ENCODE peak calls at places on chromosomes 12 and 14, in seven cellular contexts. H is HCT116, X is A549, L is HepG2, N is GM12878, E is IMR-90, I is K562. B is an unnamed sample.

GRCh38 chr12:131592972-131593371 is 117.9 kb upstream of the SFSWAP start:
- DNase-seq in N (peak), E (no peak), I (no peak), X (no peak), L (no peak), H (no peak), B (no peak)

GRCh38 chr14:99481745-99482099 is 513 bp downstream of the CCNK start:
- DNase-seq in X (peak), N (no peak), H (no peak), I (peak), E (peak), L (no peak), B (no peak)

GRCh38 chr14:95233702-95234241 is 76.4 kb upstream of the DICER1 start:
- DNase-seq in N (peak), X (no peak), L (no peak), E (no peak), I (no peak), H (no peak), B (no peak)

GRCh38 chr14:55457496-55457895 is 17.1 kb upstream of the TBPL2 start:
- DNase-seq in X (no peak), N (no peak), H (no peak), E (no peak), L (no peak), I (no peak), B (no peak)

GRCh38 chr12:122354958-122355641 is 67.4 kb downstream of the CLIP1 start:
- DNase-seq in H (no peak), L (no peak), N (no peak), X (no peak), I (no peak), E (no peak), B (no peak)

GRCh38 chr12:132154941-132155770 is 10.9 kb downstream of the NOC4L start:
- DNase-seq in L (no peak), I (no peak), X (peak), N (no peak), E (no peak), H (no peak), B (no peak)

GRCh38 chr12:45327823-45328383 is 112.0 kb downstream of the ANO6 start:
- DNase-seq in N (no peak), E (peak), H (no peak), X (no peak), L (no peak), I (no peak), B (no peak)

GRCh38 chr14:78010688-78011087 is 159.5 kb upstream of the NRXN3 start:
- DNase-seq in I (no peak), N (no peak), X (no peak), H (no peak), L (no peak), E (peak), B (no peak)

GRCh38 chr14:21987937-21988336 is 314.3 kb upstream of the OR4E1 start:
- DNase-seq in X (peak), H (peak), N (no peak), L (peak), I (peak), E (peak), B (peak)

GRCh38 chr14:24332094-24332983 is 2.5 kb downstream of the ADCY4 start:
- DNase-seq in L (peak), E (peak), N (peak), X (peak), I (peak), H (no peak), B (peak)

GRCh38 chr12:103561174-103561573 is 25.9 kb upstream of the STAB2 start:
- DNase-seq in E (no peak), I (no peak), H (no peak), X (peak), L (no peak), N (no peak), B (no peak)

GRCh38 chr12:114759635-114760034 is 75.7 kb upstream of the TBX3 start:
- DNase-seq in X (no peak), E (no peak), I (no peak), H (no peak), L (no peak), N (no peak), B (no peak)

GRCh38 chr12:44117368-44117767 is 281.5 kb downstream of the TMEM117 start:
- DNase-seq in X (no peak), L (no peak), N (no peak), E (peak), H (no peak), I (no peak), B (no peak)
- TF ChIP-seq RAD21 in X (no peak), L (no peak), N (no peak), E (no peak), H (no peak), I (no peak), B (no peak)

GRCh38 chr12:113333111-113333750 is 1.7 kb downstream of the SLC8B1 start:
- DNase-seq in N (no peak), I (no peak), E (no peak), X (no peak), L (no peak), H (no peak), B (no peak)
- H3K4me3 ChIP-seq in N (peak), I (peak), E (no peak), X (no peak), L (no peak), H (peak), B (no peak)

GRCh38 chr12:53052419-53053222 is 2.8 kb downstream of the TNS2 start:
- DNase-seq in X (peak), I (no peak), N (no peak), L (no peak), H (no peak), E (peak), B (no peak)

GRCh38 chr12:53051881-53052412 is 2.1 kb downstream of the TNS2 start:
- DNase-seq in L (no peak), H (no peak), I (no peak), E (no peak), N (no peak), X (no peak), B (no peak)

GRCh38 chr12:53049582-53050318 is at the start of gene TNS2:
- DNase-seq in X (peak), N (no peak), L (peak), E (peak), I (peak), H (no peak), B (peak)

GRCh38 chr12:53050426-53051057 is 677 bp downstream of the TNS2 start:
- DNase-seq in E (no peak), X (no peak), I (no peak), L (no peak), H (no peak), N (no peak), B (no peak)

DNA sequence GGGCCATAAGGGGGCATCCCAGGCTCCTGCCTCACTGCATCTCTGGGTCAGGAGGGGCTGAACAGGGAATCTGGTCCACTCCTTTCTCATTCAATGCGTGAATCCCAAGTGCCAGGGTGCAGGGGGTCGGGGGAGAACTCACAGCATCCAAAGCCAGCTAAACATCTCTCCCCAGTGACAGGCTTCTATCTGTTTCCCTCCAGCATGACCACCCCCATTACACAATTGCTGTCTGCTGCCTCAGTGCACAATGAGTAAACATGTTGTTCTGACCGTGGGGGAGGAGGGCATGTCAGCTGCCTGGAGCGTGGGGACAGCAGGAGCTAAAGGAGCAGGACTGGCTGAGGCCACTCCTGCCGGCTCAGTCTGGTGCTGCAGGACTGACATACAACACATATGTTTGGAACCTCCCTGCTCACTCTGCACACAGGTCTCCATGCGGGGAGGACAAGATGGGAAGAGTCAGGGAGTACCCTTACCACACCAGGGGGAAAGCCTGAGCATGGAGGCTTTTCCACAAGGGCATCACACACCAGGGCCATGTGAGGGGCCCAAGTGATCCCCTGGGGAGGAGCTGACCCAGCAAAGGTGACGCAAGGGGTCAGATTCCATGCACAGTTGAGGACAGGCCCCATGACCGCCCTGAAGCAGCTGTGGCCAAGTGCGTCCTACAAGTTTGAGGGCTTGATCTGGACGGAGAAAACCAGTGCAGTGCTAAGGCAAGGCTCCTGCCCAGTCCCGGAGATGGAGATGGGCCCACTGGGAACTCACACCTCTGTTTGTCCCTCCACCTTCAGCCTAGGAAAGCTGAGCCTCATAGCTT is 1.4 kb downstream of the TNS2 start:
- DNase-seq in E (peak), X (peak), I (peak), N (no peak), L (peak), H (no peak), B (no peak)
- TF ChIP-seq RAD21 in E (peak), X (no peak), I (no peak), N (no peak), L (no peak), H (no peak), B (no peak)

GRCh38 chr14:68664225-68664681 is 128.6 kb downstream of the ZFP36L1 start:
- DNase-seq in I (no peak), E (peak), N (peak), L (no peak), X (no peak), H (no peak), B (no peak)

GRCh38 chr14:68662395-68662794 is 130.5 kb downstream of the ZFP36L1 start:
- DNase-seq in L (no peak), H (no peak), X (no peak), N (no peak), E (peak), I (no peak), B (no peak)

GRCh38 chr14:68661226-68662225 is 131.3 kb downstream of the ZFP36L1 start:
- DNase-seq in E (no peak), I (no peak), H (no peak), N (no peak), L (no peak), X (no peak), B (no peak)

GRCh38 chr14:68665116-68665515 is 127.8 kb downstream of the ZFP36L1 start:
- DNase-seq in I (no peak), X (no peak), H (no peak), L (no peak), N (no peak), E (peak), B (no peak)

GRCh38 chr14:68663385-68664076 is 129.3 kb downstream of the ZFP36L1 start:
- DNase-seq in L (no peak), H (no peak), I (no peak), N (peak), X (no peak), E (peak), B (no peak)
- H3K4me3 ChIP-seq in L (no peak), H (no peak), I (no peak), N (peak), X (no peak), E (peak), B (no peak)

GRCh38 chr14:106377432-106377831 is 851.0 kb downstream of the TMEM121 start:
- DNase-seq in I (no peak), N (no peak), H (no peak), X (no peak), E (no peak), L (no peak), B (no peak)

GRCh38 chr14:106378191-106378590 is 851.8 kb downstream of the TMEM121 start:
- DNase-seq in H (no peak), N (no peak), I (peak), L (no peak), E (no peak), X (no peak), B (peak)

GRCh38 chr14:106372870-106373657 is 846.7 kb downstream of the TMEM121 start:
- DNase-seq in L (peak), I (peak), H (peak), E (no peak), N (no peak), X (peak), B (peak)
- TF ChIP-seq RAD21 in L (peak), I (peak), H (peak), E (no peak), N (peak), X (peak), B (peak)

B was measured in SK-N-SH.